ENCODE peak calls at places on chromosomes 6 and 20, in seven cellular contexts. B is prostate gland; W is neural crest cell; Z is GOT3; O is RWPE2; T is GM12864; U is stimulated activated CD8-positive, alpha-beta memory T cell treated with anti-CD3 and anti-CD28 coated beads, Interleukin-4, amount 100 ng/mL, for 4 hours. Q is an unnamed sample.

GRCh38 chr6:49541936-49542335 is 8.5 kb upstream of the C6orf141 start:
- DNase-seq in O (no peak), U (no peak), T (no peak), W (no peak), Z (no peak), B (no peak), Q (no peak)

GRCh38 chr6:89680150-89680549 is 41.6 kb upstream of the LYRM2 start:
- DNase-seq in U (no peak), O (no peak), T (no peak), W (no peak), Z (no peak), B (no peak), Q (no peak)

GRCh38 chr20:57323034-57323433 is 6.6 kb upstream of the SPO11 start:
- DNase-seq in Z (peak), W (no peak), T (no peak), B (no peak), U (no peak), O (peak), Q (no peak)

GRCh38 chr20:1524004-1524403 is 32.8 kb upstream of the SIRPB2 start:
- DNase-seq in O (no peak), U (no peak), Z (no peak), T (no peak), W (no peak), B (no peak), Q (peak)

GRCh38 chr6:130466052-130466743 is 100.4 kb downstream of the TMEM200A start:
- DNase-seq in O (no peak), W (no peak), B (no peak), T (no peak), Z (no peak), U (no peak), Q (no peak)

GRCh38 chr6:165519316-165519715 is 143.7 kb downstream of the PDE10A start:
- DNase-seq in B (no peak), W (no peak), U (no peak), T (no peak), O (no peak), Z (no peak), Q (no peak)

GRCh38 chr6:133889557-133890301 is 816 bp downstream of the TCF21 start:
- DNase-seq in B (no peak), W (peak), O (no peak), U (no peak), Z (no peak), T (no peak), Q (no peak)

GRCh38 chr6:158607411-158608170 is 37.0 kb downstream of the DYNLT1 start:
- DNase-seq in Z (no peak), T (no peak), B (no peak), U (no peak), O (no peak), W (no peak), Q (no peak)

GRCh38 chr6:35706468-35706867 is 17.8 kb upstream of the FKBP5 start:
- DNase-seq in U (no peak), W (no peak), O (no peak), B (no peak), T (no peak), Z (no peak), Q (no peak)